ENCODE peak calls at places on chromosomes 13 and 19, in nine cellular contexts. Z is B cell; M is GM06990; G is retina; B is T-helper 2 cell; K is amygdala; A is ovary; J is stimulated activated effector memory CD8-positive, alpha-beta T cell treated with anti-CD3 and anti-CD28 coated beads, Interleukin-12 subunit alpha, Interleukin-12 subunit beta, amount 100 ng/mL, for 72 hours; S is heart left ventricle. N is an unnamed sample.

GRCh38 chr19:49423278-49423984 is at the start of gene PTH2:
- DNase-seq in K (no peak), A (no peak), S (no peak), G (no peak), B (no peak), M (no peak), Z (no peak), J (no peak), N (no peak)

GRCh38 chr19:27911122-27911898 is 1301.6 kb downstream of the UQCRFS1 start:
- DNase-seq in G (no peak), J (no peak), A (no peak), M (no peak), B (no peak), Z (no peak), K (no peak), S (no peak), N (no peak)

GRCh38 chr19:7628589-7629311 is 595 bp downstream of the XAB2 start:
- DNase-seq in K (no peak), M (no peak), Z (no peak), B (no peak), J (no peak), G (no peak), A (no peak), S (no peak), N (no peak)

GRCh38 chr13:46622013-46622917 is 69.3 kb downstream of the LRCH1 start:
- DNase-seq in M (no peak), B (no peak), K (no peak), J (no peak), A (no peak), S (no peak), Z (no peak), G (no peak), N (no peak)

GRCh38 chr13:50521750-50522149 is 321.7 kb downstream of the DLEU7 start:
- DNase-seq in S (no peak), Z (no peak), G (peak; percentile 23), B (no peak), J (no peak), K (no peak), A (no peak), M (no peak), N (no peak)

GRCh38 chr13:23323946-23324709 is 109.4 kb downstream of the SACS start:
- DNase-seq in K (no peak), S (no peak), J (no peak), M (no peak), B (no peak), G (peak; percentile 33), Z (no peak), A (no peak), N (no peak)

GRCh38 chr19:5263615-5264014 is 77.0 kb downstream of the PTPRS start:
- DNase-seq in S (no peak), B (no peak), K (no peak), G (no peak), A (no peak), J (no peak), Z (no peak), M (no peak), N (no peak)

GRCh38 chr19:50419580-50420035 is 870 bp downstream of the SPIB start:
- DNase-seq in K (no peak), S (no peak), G (no peak), M (peak; percentile 77), Z (peak; percentile 65), A (no peak), B (no peak), J (no peak), N (no peak)

GRCh38 chr19:5895409-5895808 is 8.2 kb downstream of the NDUFA11 start:
- DNase-seq in Z (peak; percentile 8), G (no peak), K (no peak), A (no peak), J (no peak), M (no peak), B (no peak), S (no peak), N (no peak)

GRCh38 chr19:28694812-28695211 is 518.1 kb downstream of the UQCRFS1 start:
- DNase-seq in B (no peak), S (no peak), A (no peak), Z (no peak), M (no peak), G (no peak), K (no peak), J (no peak), N (no peak)

GRCh38 chr13:109180905-109181425 is 551.6 kb downstream of the MYO16 start:
- DNase-seq in A (no peak), B (no peak), J (no peak), K (no peak), M (no peak), Z (no peak), G (no peak), S (no peak), N (peak; percentile 57)

GRCh38 chr13:39062004-39062403 is 23.7 kb downstream of the NHLRC3 start:
- DNase-seq in B (no peak), Z (no peak), G (no peak), M (no peak), S (no peak), A (no peak), K (no peak), J (no peak), N (no peak)

GRCh38 chr13:24512208-24513068 is at the start of gene PARP4:
- DNase-seq in B (peak; percentile 58), J (peak; percentile 90), A (peak; percentile 80), S (peak; percentile 75), Z (peak; percentile 84), M (peak; percentile 89), K (peak; percentile 62), G (peak; percentile 93), N (peak; percentile 56)

GRCh38 chr19:18848860-18849661 is 17.3 kb downstream of the UPF1 start:
- DNase-seq in J (no peak), A (peak; percentile 67), Z (no peak), S (peak; percentile 82), G (no peak), M (no peak), K (peak; percentile 47), B (no peak), N (no peak)

GRCh38 chr13:113046883-113047244 is 58.7 kb upstream of the F7 start:
- DNase-seq in Z (no peak), J (no peak), G (no peak), M (no peak), S (no peak), B (no peak), K (no peak), A (no peak), N (no peak)

GRCh38 chr13:112236539-112237197 is 139.5 kb upstream of the SPACA7 start:
- DNase-seq in M (no peak), G (no peak), A (no peak), K (no peak), S (no peak), J (no peak), Z (no peak), B (no peak), N (no peak)

GRCh38 chr19:12133069-12133468 is 7.1 kb downstream of the ZNF20 start:
- DNase-seq in J (no peak), B (no peak), K (no peak), A (no peak), M (no peak), S (no peak), G (no peak), Z (no peak), N (no peak)

GRCh38 chr13:106156468-106156867 is 379.0 kb downstream of the EFNB2 start:
- DNase-seq in Z (no peak), B (no peak), G (no peak), M (no peak), S (no peak), A (no peak), J (no peak), K (no peak), N (peak; percentile 80)